ENCODE peak calls at places on chromosome 1, in four cellular contexts. One of them, this sample, is unnamed.

GRCh38 chr1:153638261-153638660 is 4.4 kb downstream of the CHTOP start:
- DNase-seq in NCI-H1092: no peak
- DNase-seq in aorta: no peak
- DNase-seq in AG08396: no peak
- DNase-seq in this sample: no peak

GRCh38 chr1:230292739-230293720 is 133.1 kb downstream of the PGBD5 start:
- DNase-seq in NCI-H1092: peak
- DNase-seq in aorta: no peak
- DNase-seq in AG08396: no peak
- DNase-seq in this sample: peak

GRCh38 chr1:32998009-32998555 is 33.5 kb upstream of the RNF19B start:
- DNase-seq in NCI-H1092: no peak
- DNase-seq in aorta: no peak
- DNase-seq in AG08396: no peak
- DNase-seq in this sample: no peak

GRCh38 chr1:221714227-221715116 is 27.4 kb downstream of the DUSP10 start:
- DNase-seq in NCI-H1092: no peak
- DNase-seq in aorta: no peak
- DNase-seq in AG08396: no peak
- DNase-seq in this sample: no peak

GRCh38 chr1:170732262-170732595 is 68.3 kb downstream of the PRRX1 start:
- DNase-seq in NCI-H1092: no peak
- DNase-seq in aorta: no peak
- DNase-seq in AG08396: peak
- DNase-seq in this sample: no peak

GRCh38 chr1:78408830-78409229 is 81.9 kb upstream of the PTGFR start:
- DNase-seq in NCI-H1092: no peak
- DNase-seq in aorta: peak
- DNase-seq in AG08396: peak
- DNase-seq in this sample: no peak

GRCh38 chr1:146012703-146013565 is 8.6 kb downstream of the HJV start:
- DNase-seq in NCI-H1092: peak
- DNase-seq in aorta: no peak
- DNase-seq in AG08396: peak
- DNase-seq in this sample: peak

GRCh38 chr1:116824631-116825399 is 70.6 kb downstream of the CD2 start:
- DNase-seq in NCI-H1092: peak
- DNase-seq in aorta: no peak
- DNase-seq in AG08396: no peak
- DNase-seq in this sample: no peak

GRCh38 chr1:53627031-53627430 is 111.9 kb downstream of the GLIS1 start:
- DNase-seq in NCI-H1092: no peak
- DNase-seq in aorta: no peak
- DNase-seq in AG08396: no peak
- DNase-seq in this sample: no peak

GRCh38 chr1:67708606-67709005 is 23.6 kb downstream of the GADD45A start:
- DNase-seq in NCI-H1092: no peak
- DNase-seq in aorta: no peak
- DNase-seq in AG08396: no peak
- DNase-seq in this sample: no peak

GRCh38 chr1:64948905-64949833 is 17.2 kb downstream of the JAK1 start:
- DNase-seq in NCI-H1092: no peak
- DNase-seq in aorta: no peak
- DNase-seq in AG08396: no peak
- DNase-seq in this sample: no peak

GRCh38 chr1:95309031-95309459 is 75.0 kb downstream of the RWDD3 start:
- DNase-seq in NCI-H1092: peak
- DNase-seq in aorta: no peak
- DNase-seq in AG08396: peak
- DNase-seq in this sample: no peak

GRCh38 chr1:186884266-186884665 is 55.5 kb downstream of the PLA2G4A start:
- DNase-seq in NCI-H1092: no peak
- DNase-seq in aorta: no peak
- DNase-seq in AG08396: peak
- DNase-seq in this sample: no peak

GRCh38 chr1:56584910-56585528 is 5.7 kb upstream of the PLPP3 start:
- DNase-seq in NCI-H1092: no peak
- DNase-seq in aorta: no peak
- DNase-seq in AG08396: peak
- DNase-seq in this sample: peak

GRCh38 chr1:160996195-160996594 is 24.8 kb downstream of the F11R start:
- DNase-seq in NCI-H1092: no peak
- DNase-seq in aorta: no peak
- DNase-seq in AG08396: no peak
- DNase-seq in this sample: no peak

GRCh38 chr1:154170547-154171221 is 15.8 kb upstream of the NUP210L start:
- DNase-seq in NCI-H1092: no peak
- DNase-seq in aorta: no peak
- DNase-seq in AG08396: no peak
- DNase-seq in this sample: no peak

GRCh38 chr1:1968767-1969504 is 34.6 kb downstream of the CFAP74 start:
- DNase-seq in NCI-H1092: no peak
- DNase-seq in aorta: no peak
- DNase-seq in AG08396: no peak
- DNase-seq in this sample: no peak

GRCh38 chr1:38087676-38088075 is 41.1 kb upstream of the POU3F1 start:
- DNase-seq in NCI-H1092: no peak
- DNase-seq in aorta: no peak
- DNase-seq in AG08396: no peak
- DNase-seq in this sample: no peak

GRCh38 chr1:184836934-184837698 is 82.5 kb upstream of the EDEM3 start:
- DNase-seq in NCI-H1092: no peak
- DNase-seq in aorta: no peak
- DNase-seq in AG08396: no peak
- DNase-seq in this sample: no peak

This sample was measured in DMS79 treated with DMSO at 0.1 percent for 48 hours.